ENCODE peak calls at places on chromosomes 2 and 18, in seven cellular contexts. Z is kidney glomerular epithelial cell; O is fibroblast of villous mesenchyme; Y is ACHN; J is activated T-helper 2 cell treated with anti-CD3 and anti-CD28 coated beads, Interferon-gamma antibody, Interleukin-2, Interleukin-4, amounts not matched to agents 10 μg/mL and 5 μg/mL and 100 μg/mL, durations not matched to agents 14 hours and 24 hours and 36 hours; N is mucosa of descending colon; X is HS-5. I is an unnamed sample.

GRCh38 chr2:131125195-131125757 is 20.1 kb downstream of the PLEKHB2 start:
- DNase-seq in Z (no peak), O (no peak), Y (no peak), J (no peak), N (no peak), X (no peak), I (no peak)

GRCh38 chr2:181586569-181587076 is 70.3 kb downstream of the CERKL start:
- DNase-seq in Z (peak), O (no peak), Y (peak), J (no peak), N (no peak), X (no peak), I (no peak)

GRCh38 chr2:8674420-8675009 is 7.3 kb upstream of the ID2 start:
- DNase-seq in Z (no peak), O (no peak), Y (no peak), J (no peak), N (no peak), X (no peak), I (no peak)

GRCh38 chr2:33373986-33374385 is 102.5 kb upstream of the RASGRP3 start:
- DNase-seq in Z (no peak), O (peak), Y (no peak), J (no peak), N (no peak), X (no peak), I (no peak)

GRCh38 chr18:51193621-51194287 is 3.7 kb downstream of the MEX3C start:
- DNase-seq in Z (peak), O (peak), Y (no peak), J (no peak), N (no peak), X (no peak), I (no peak)

GRCh38 chr2:54274781-54275242 is 18.8 kb upstream of the TSPYL6 start:
- DNase-seq in Z (no peak), O (peak), Y (no peak), J (no peak), N (no peak), X (peak), I (no peak)

GRCh38 chr2:149104221-149104620 is 65.7 kb downstream of the LYPD6B start:
- DNase-seq in Z (no peak), O (peak), Y (no peak), J (no peak), N (no peak), X (no peak), I (no peak)

GRCh38 chr2:100104718-100105677 is 37.4 kb downstream of the AFF3 start:
- DNase-seq in Z (no peak), O (no peak), Y (peak), J (no peak), N (peak), X (peak), I (no peak)

GRCh38 chr2:234047361-234047760 is 3.1 kb upstream of the SPP2 start:
- DNase-seq in Z (no peak), O (no peak), Y (no peak), J (no peak), N (no peak), X (no peak), I (no peak)

GRCh38 chr18:55833543-55833942 is 245.6 kb upstream of the TCF4 start:
- DNase-seq in Z (peak), O (peak), Y (peak), J (no peak), N (no peak), X (peak), I (peak)

GRCh38 chr2:64644240-64645013 is 9.3 kb downstream of the SERTAD2 start:
- DNase-seq in Z (no peak), O (peak), Y (peak), J (peak), N (peak), X (peak), I (no peak)

GRCh38 chr2:29042581-29043075 is 31.7 kb downstream of the PCARE start:
- DNase-seq in Z (no peak), O (peak), Y (no peak), J (no peak), N (no peak), X (no peak), I (no peak)

GRCh38 chr2:71700041-71700879 is 246.9 kb downstream of the DYSF start:
- DNase-seq in Z (no peak), O (no peak), Y (no peak), J (no peak), N (no peak), X (no peak), I (no peak)

GRCh38 chr18:3594760-3595241 is 144.8 kb downstream of the TGIF1 start:
- DNase-seq in Z (peak), O (peak), Y (no peak), J (no peak), N (peak), X (no peak), I (no peak)

GRCh38 chr2:166996465-166996864 is 108.2 kb downstream of the XIRP2 start:
- DNase-seq in Z (no peak), O (no peak), Y (no peak), J (no peak), N (no peak), X (no peak), I (no peak)

GRCh38 chr2:207692206-207693065 is 19.0 kb upstream of the CCNYL1 start:
- DNase-seq in Z (no peak), O (peak), Y (peak), J (no peak), N (peak), X (no peak), I (no peak)

GRCh38 chr18:38752430-38752829 is 1186.8 kb upstream of the CELF4 start:
- DNase-seq in Z (no peak), O (no peak), Y (no peak), J (no peak), N (no peak), X (no peak), I (no peak)

GRCh38 chr2:117977696-117978095 is 36.2 kb downstream of the CCDC93 start:
- DNase-seq in Z (no peak), O (no peak), Y (no peak), J (no peak), N (no peak), X (no peak), I (no peak)

GRCh38 chr2:69027060-69027459 is 14.1 kb downstream of the ANTXR1 start:
- DNase-seq in Z (no peak), O (no peak), Y (no peak), J (no peak), N (no peak), X (no peak), I (no peak)

GRCh38 chr2:66794571-66794970 is 359.6 kb downstream of the MEIS1 start:
- DNase-seq in Z (no peak), O (no peak), Y (no peak), J (no peak), N (no peak), X (no peak), I (no peak)

GRCh38 chr2:95390881-95391321 is 11.6 kb upstream of the FAHD2A start:
- DNase-seq in Z (no peak), O (no peak), Y (no peak), J (no peak), N (no peak), X (no peak), I (no peak)

GRCh38 chr2:55056024-55056521 is 5.8 kb upstream of the RTN4 start:
- DNase-seq in Z (no peak), O (peak), Y (peak), J (no peak), N (no peak), X (no peak), I (no peak)

GRCh38 chr2:126534508-126534907 is 121.5 kb upstream of the GYPC start:
- DNase-seq in Z (no peak), O (no peak), Y (no peak), J (no peak), N (no peak), X (no peak), I (no peak)

GRCh38 chr2:26086155-26086634 is 52.3 kb downstream of the RAB10 start:
- DNase-seq in Z (no peak), O (peak), Y (no peak), J (no peak), N (no peak), X (peak), I (peak)

GRCh38 chr2:42183775-42184174 is 14.6 kb downstream of the EML4 start:
- DNase-seq in Z (no peak), O (no peak), Y (no peak), J (no peak), N (no peak), X (no peak), I (no peak)

GRCh38 chr18:37006742-37007141 is 177.8 kb downstream of the KIAA1328 start:
- DNase-seq in Z (no peak), O (no peak), Y (no peak), J (no peak), N (no peak), X (no peak), I (no peak)

GRCh38 chr2:127611076-127611925 is 34.7 kb upstream of the GPR17 start:
- DNase-seq in Z (no peak), O (no peak), Y (no peak), J (no peak), N (peak), X (no peak), I (no peak)

GRCh38 chr2:42841344-42841743 is 49.0 kb upstream of the HAAO start:
- DNase-seq in Z (no peak), O (no peak), Y (no peak), J (no peak), N (no peak), X (no peak), I (no peak)

GRCh38 chr2:80086831-80087230 is 217.7 kb downstream of the LRRTM1 start:
- DNase-seq in Z (peak), O (peak), Y (no peak), J (no peak), N (no peak), X (peak), I (no peak)

GRCh38 chr18:44761812-44762211 is 81.1 kb downstream of the SETBP1 start:
- DNase-seq in Z (no peak), O (no peak), Y (no peak), J (no peak), N (peak), X (no peak), I (no peak)

GRCh38 chr18:55088000-55088401 is 128.7 kb upstream of the CCDC68 start:
- DNase-seq in Z (no peak), O (no peak), Y (no peak), J (no peak), N (no peak), X (no peak), I (no peak)

GRCh38 chr18:4208408-4208807 is 246.7 kb downstream of the DLGAP1 start:
- DNase-seq in Z (no peak), O (no peak), Y (no peak), J (no peak), N (no peak), X (no peak), I (no peak)

GRCh38 chr2:212708346-212708745 is 169.7 kb upstream of the ERBB4 start:
- DNase-seq in Z (peak), O (peak), Y (no peak), J (no peak), N (no peak), X (no peak), I (no peak)